ENCODE peak calls at places on chromosomes 12 and 14, in eight cellular contexts. P, W, Q, L, M, D, K and Z are unnamed samples.

GRCh38 chr12:51371295-51371953 is 19.8 kb downstream of the GALNT6 start:
- DNase-seq in P (peak), W (peak), Q (peak), L (peak), M (peak), D (peak), K (peak), Z (no peak)

GRCh38 chr14:33363687-33364086 is 425.0 kb downstream of the NPAS3 start:
- DNase-seq in P (no peak), W (no peak), Q (no peak), L (no peak), M (no peak), D (no peak), K (no peak), Z (no peak)

GRCh38 chr14:96409701-96410100 is 17.8 kb downstream of the AK7 start:
- DNase-seq in P (no peak), W (no peak), Q (no peak), L (no peak), M (no peak), D (no peak), K (peak), Z (no peak)

GRCh38 chr12:25069221-25069620 is 120.3 kb upstream of the BCAT1 start:
- DNase-seq in P (no peak), W (no peak), Q (no peak), L (no peak), M (no peak), D (no peak), K (no peak), Z (no peak)

GRCh38 chr12:76032043-76032981 is 736 bp upstream of the PHLDA1 start:
- DNase-seq in P (peak), W (peak), Q (peak), L (peak), M (peak), D (peak), K (peak), Z (peak)

GRCh38 chr12:92570056-92570753 is 132.6 kb upstream of the PLEKHG7 start:
- DNase-seq in P (peak), W (peak), Q (peak), L (peak), M (peak), D (peak), K (peak), Z (peak)

GRCh38 chr12:49091836-49092085 is 2.8 kb downstream of the DHH start:
- DNase-seq in P (no peak), W (no peak), Q (no peak), L (no peak), M (no peak), D (no peak), K (no peak), Z (no peak)

GRCh38 chr12:11804130-11804529 is 154.7 kb downstream of the ETV6 start:
- DNase-seq in P (no peak), W (no peak), Q (no peak), L (no peak), M (no peak), D (no peak), K (no peak), Z (no peak)

GRCh38 chr14:65164068-65164824 is 61.9 kb upstream of the MAX start:
- DNase-seq in P (peak), W (no peak), Q (no peak), L (no peak), M (peak), D (no peak), K (peak), Z (peak)

GRCh38 chr14:103543721-103544626 is 15.0 kb downstream of the TRMT61A start:
- DNase-seq in P (no peak), W (no peak), Q (peak), L (peak), M (no peak), D (peak), K (no peak), Z (no peak)

GRCh38 chr14:103543140-103543539 is 14.1 kb downstream of the TRMT61A start:
- DNase-seq in P (no peak), W (no peak), Q (peak), L (no peak), M (no peak), D (no peak), K (no peak), Z (no peak)

GRCh38 chr14:103541944-103542544 is 13.0 kb downstream of the TRMT61A start:
- DNase-seq in P (no peak), W (no peak), Q (peak), L (peak), M (no peak), D (no peak), K (no peak), Z (no peak)

GRCh38 chr14:103541494-103541943 is 12.5 kb downstream of the TRMT61A start:
- DNase-seq in P (no peak), W (no peak), Q (no peak), L (no peak), M (no peak), D (no peak), K (no peak), Z (no peak)

DNA sequence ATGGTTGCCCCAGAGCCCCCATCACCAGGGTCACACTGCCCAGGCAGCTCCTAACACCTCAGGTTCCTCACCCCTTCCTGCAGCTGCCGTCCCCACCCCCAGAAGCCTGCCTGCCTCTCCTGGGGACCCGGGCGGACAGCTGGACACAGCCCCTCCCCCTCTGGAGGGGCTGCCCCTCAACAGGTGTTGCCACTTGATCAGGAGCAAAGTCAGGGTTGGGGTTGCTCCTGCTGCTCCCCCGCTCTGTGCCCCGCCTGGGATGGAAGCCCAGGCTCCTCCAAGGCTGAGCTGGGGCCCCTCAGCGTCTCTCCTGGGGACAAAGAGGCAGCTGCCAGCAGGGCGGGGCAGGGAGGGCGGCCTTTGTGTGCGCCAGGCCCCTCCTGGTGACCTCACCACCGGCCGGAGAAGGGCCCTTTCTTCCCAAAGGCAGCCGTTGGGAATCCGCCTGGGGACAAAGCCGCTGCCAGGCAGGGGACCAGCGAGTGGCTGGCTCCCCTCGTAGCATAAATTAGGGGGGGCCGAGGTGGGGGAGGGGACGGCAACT is 13.6 kb downstream of the TRMT61A start:
- DNase-seq in P (no peak), W (no peak), Q (peak), L (peak), M (no peak), D (peak), K (no peak), Z (no peak)
- TF ChIP-seq POLR2A in P (no peak), W (no peak), Q (no peak), L (no peak), M (no peak), D (no peak), K (no peak), Z (no peak)

GRCh38 chr14:73995977-73996378 is 23.1 kb downstream of the ENTPD5 start:
- DNase-seq in P (no peak), W (no peak), Q (no peak), L (no peak), M (no peak), D (peak), K (peak), Z (no peak)
- TF ChIP-seq POLR2A in P (no peak), W (no peak), Q (no peak), L (no peak), M (no peak), D (peak), K (peak), Z (no peak)

DNA sequence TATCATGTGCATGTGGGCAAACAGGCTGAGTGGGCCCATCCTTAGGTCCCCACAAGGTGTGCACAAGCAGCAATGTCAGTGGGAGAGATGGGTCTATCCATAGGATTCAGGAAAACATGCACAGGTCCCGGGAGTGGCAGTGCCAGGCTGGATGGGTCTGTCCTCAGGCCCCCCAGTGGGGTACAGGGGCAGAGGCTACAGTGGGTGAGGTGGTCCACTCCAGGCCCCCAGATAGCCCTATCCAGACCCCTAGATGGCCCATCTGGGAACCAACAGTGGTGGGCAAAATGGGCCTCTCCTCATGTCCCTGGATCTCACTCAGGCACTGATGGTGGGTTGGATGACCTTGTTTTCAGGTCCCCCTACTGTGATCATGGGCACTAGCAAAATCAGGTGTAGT is 277.8 kb upstream of the SYT1 start:
- DNase-seq in P (no peak), W (no peak), Q (no peak), L (no peak), M (no peak), D (no peak), K (no peak), Z (no peak)
- TF ChIP-seq POLR2A in P (no peak), W (no peak), Q (no peak), L (no peak), M (no peak), D (no peak), K (no peak), Z (no peak)

DNA sequence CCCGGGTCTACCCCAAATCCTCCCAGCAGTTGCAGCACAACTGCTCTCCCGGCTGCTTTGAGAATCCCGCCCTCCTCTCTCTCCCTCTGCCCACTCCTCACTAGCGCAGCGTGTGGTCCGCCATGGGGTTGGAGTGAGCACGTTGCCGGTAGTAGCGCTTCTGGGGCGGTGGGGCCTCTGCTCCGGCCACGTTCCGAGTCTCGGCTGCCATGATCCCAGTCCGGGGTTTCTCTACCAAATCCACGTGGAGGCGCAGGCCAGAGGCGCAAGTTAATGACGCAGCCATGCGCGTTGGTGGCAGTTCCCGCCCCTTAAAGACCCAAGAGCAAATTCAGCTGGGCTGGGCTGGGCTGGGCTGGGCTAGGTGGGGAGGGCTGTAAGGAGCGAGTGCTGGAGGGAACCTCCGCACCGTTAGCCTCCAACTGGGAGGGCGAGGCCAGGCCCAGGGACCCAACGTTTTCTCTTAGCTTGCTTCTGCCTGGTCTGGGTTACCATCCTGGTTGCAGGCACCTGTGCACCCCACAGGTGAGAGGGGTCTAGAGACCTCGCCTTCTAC is at the start of gene METTL1:
- DNase-seq in P (peak), W (peak), Q (peak), L (peak), M (peak), D (peak), K (peak), Z (peak)
- TF ChIP-seq POLR2A in P (peak), W (no peak), Q (peak), L (peak), M (peak), D (peak), K (peak), Z (peak)

GRCh38 chr14:100282083-100282350 is 24.2 kb downstream of the SLC25A29 start:
- DNase-seq in P (no peak), W (no peak), Q (no peak), L (no peak), M (no peak), D (no peak), K (no peak), Z (no peak)
- TF ChIP-seq POLR2A in P (no peak), W (no peak), Q (no peak), L (no peak), M (no peak), D (no peak), K (no peak), Z (no peak)